ENCODE peak calls at places on chromosomes 5 and 9, in four cellular contexts. O is Peyer's patch, Q is psoas muscle, W is IMR-90. T is an unnamed sample.

GRCh38 chr5:169095410-169095772 is 205.5 kb downstream of the SLIT3 start:
- DNase-seq in O (no peak), Q (no peak), W (no peak), T (no peak)

GRCh38 chr5:96709152-96709821 is 47.1 kb downstream of the CAST start:
- DNase-seq in O (no peak), Q (no peak), W (peak; percentile 90), T (no peak)

GRCh38 chr9:97706246-97706645 is 9.1 kb upstream of the XPA start:
- DNase-seq in O (no peak), Q (no peak), W (peak; percentile 31), T (no peak)

GRCh38 chr5:112848116-112848811 is 12.8 kb upstream of the SRP19 start:
- DNase-seq in O (no peak), Q (no peak), W (peak; percentile 78), T (peak; percentile 32)

GRCh38 chr5:131795879-131796792 is 681 bp downstream of the FNIP1 start:
- DNase-seq in O (peak; percentile 82), Q (peak; percentile 95), W (peak; percentile 51), T (no peak)

GRCh38 chr9:15725953-15726352 is 173.1 kb downstream of the CCDC171 start:
- DNase-seq in O (no peak), W (no peak), Q (no peak), T (no peak)

GRCh38 chr5:61200582-61201155 is 38.4 kb upstream of the SMIM15 start:
- DNase-seq in Q (no peak), O (no peak), W (peak; percentile 26), T (no peak)

GRCh38 chr9:2017459-2018161 is 2.5 kb downstream of the SMARCA2 start:
- DNase-seq in Q (peak; percentile 89), O (peak; percentile 95), W (peak; percentile 80), T (peak; percentile 37)

GRCh38 chr5:173451031-173451430 is 122.8 kb upstream of the STC2 start:
- DNase-seq in Q (no peak), W (peak; percentile 28), O (no peak), T (no peak)

GRCh38 chr5:171580506-171581265 is 161.2 kb downstream of the FGF18 start:
- DNase-seq in Q (no peak), O (no peak), W (peak; percentile 52), T (no peak)

GRCh38 chr9:22052376-22052945 is 43.4 kb upstream of the CDKN2B start:
- DNase-seq in O (no peak), W (peak; percentile 99), Q (no peak), T (peak; percentile 91)

GRCh38 chr5:127206320-127207113 is 84.1 kb upstream of the MEGF10 start:
- DNase-seq in O (no peak), Q (no peak), W (peak; percentile 77), T (peak; percentile 20)

GRCh38 chr5:124528838-124529237 is 217.6 kb downstream of the ZNF608 start:
- DNase-seq in O (no peak), W (peak; percentile 25), Q (no peak), T (no peak)

GRCh38 chr5:57824047-57824446 is 341.4 kb upstream of the ACTBL2 start:
- DNase-seq in W (peak; percentile 91), Q (no peak), O (no peak), T (peak; percentile 44)

GRCh38 chr5:91266184-91266705 is 116.9 kb downstream of the ARRDC3 start:
- DNase-seq in W (peak; percentile 73), Q (no peak), O (no peak), T (no peak)

GRCh38 chr5:147017621-147018020 is 139.1 kb upstream of the PPP2R2B start:
- DNase-seq in O (no peak), Q (no peak), W (no peak), T (no peak)

GRCh38 chr5:9112520-9113291 is 433.2 kb downstream of the SEMA5A start:
- DNase-seq in W (peak; percentile 62), O (no peak), Q (no peak), T (no peak)

GRCh38 chr5:38783011-38783551 is 62.7 kb upstream of the OSMR start:
- DNase-seq in O (no peak), Q (no peak), W (peak; percentile 95), T (peak; percentile 83)

GRCh38 chr5:59042683-59043082 is 459.8 kb downstream of the RAB3C start:
- DNase-seq in Q (peak; percentile 88), W (no peak), O (peak; percentile 51), T (no peak)

GRCh38 chr9:14423816-14424261 is 109.9 kb upstream of the NFIB start:
- DNase-seq in Q (no peak), W (peak; percentile 77), O (no peak), T (peak; percentile 38)

GRCh38 chr5:104540448-104540847 is 977.9 kb upstream of the NUDT12 start:
- DNase-seq in O (no peak), W (peak; percentile 58), Q (no peak), T (peak; percentile 20)

GRCh38 chr9:83062653-83063527 is at the start of gene RASEF:
- DNase-seq in Q (peak; percentile 39), W (no peak), O (peak; percentile 77), T (no peak)

GRCh38 chr5:2896371-2897275 is 145.1 kb upstream of the IRX2 start:
- DNase-seq in W (no peak), Q (no peak), O (no peak), T (no peak)

GRCh38 chr5:36728697-36729543 is 122.5 kb downstream of the SLC1A3 start:
- DNase-seq in Q (no peak), O (no peak), W (peak; percentile 73), T (peak; percentile 41)

GRCh38 chr9:118962426-118962825 is 406.8 kb downstream of the BRINP1 start:
- DNase-seq in O (no peak), W (no peak), Q (no peak), T (no peak)

GRCh38 chr5:153099328-153099727 is 391.1 kb upstream of the GRIA1 start:
- DNase-seq in O (no peak), W (no peak), Q (no peak), T (no peak)
- H3K9me3 ChIP-seq in O (no peaks in the 10 kb centered on the region), W (peaks cover 8% of the 10 kb centered on the region), Q (no peaks in the 10 kb centered on the region), T (peaks cover 4% of the 10 kb centered on the region)

GRCh38 chr5:141084487-141084989 is 9.9 kb upstream of the PCDHB2 start:
- DNase-seq in Q (no peak), O (no peak), W (peak; percentile 9), T (no peak)
- H3K4me3 ChIP-seq in Q (peak overlapping the region; percentile 62), O (peak overlapping the region; percentile 9), W (peak overlapping the region; percentile 48), T (no peak overlapping the region)

DNA sequence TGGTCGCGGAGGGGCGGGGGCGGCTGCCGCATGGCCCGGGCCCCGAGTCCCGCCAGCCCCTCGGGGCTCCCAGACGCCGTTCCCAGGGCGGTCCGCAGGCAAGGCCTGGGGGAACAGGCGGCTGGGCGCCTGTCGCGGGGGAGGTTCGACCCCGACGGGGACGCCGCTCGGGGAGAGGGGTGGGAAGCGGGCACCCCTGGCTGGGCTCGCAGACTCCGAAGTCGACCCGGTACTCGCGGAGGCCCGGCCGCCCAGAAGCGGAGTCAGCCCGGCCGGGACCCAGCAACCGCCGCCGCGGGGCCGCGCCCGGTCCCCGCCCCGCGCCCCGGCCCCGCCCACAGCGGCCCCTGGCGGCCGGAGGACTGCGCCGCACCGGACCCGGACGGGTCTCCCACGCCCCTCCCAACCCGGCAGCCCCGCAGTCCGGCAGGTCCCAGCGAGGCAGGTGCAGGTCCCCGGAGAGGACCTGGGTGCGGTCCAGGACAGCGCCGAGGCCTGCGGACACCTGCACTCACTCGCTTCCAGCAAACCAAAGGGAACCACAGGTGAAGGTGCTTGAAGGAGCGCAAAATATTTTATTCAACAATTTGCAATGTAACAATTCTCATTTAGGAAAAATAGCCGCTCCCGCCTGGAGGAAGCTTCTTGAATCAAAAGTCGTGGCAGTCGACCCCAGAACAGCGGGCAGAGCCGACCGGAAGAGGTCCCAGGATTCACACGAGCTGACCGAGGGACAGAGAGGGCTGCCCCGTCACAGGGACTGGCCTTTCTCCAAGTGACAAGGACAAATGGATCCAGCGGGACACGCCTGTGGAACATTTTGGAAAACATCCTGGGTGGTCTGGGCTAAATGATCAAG is at the start of gene INPP5E:
- DNase-seq in Q (peak; percentile 87), O (peak; percentile 86), W (peak; percentile 56), T (no peak)
- TF ChIP-seq CTCF in Q (peak; percentile 90), O (peak; percentile 63), W (peak; percentile 67), T (peak; percentile 54)

DNA sequence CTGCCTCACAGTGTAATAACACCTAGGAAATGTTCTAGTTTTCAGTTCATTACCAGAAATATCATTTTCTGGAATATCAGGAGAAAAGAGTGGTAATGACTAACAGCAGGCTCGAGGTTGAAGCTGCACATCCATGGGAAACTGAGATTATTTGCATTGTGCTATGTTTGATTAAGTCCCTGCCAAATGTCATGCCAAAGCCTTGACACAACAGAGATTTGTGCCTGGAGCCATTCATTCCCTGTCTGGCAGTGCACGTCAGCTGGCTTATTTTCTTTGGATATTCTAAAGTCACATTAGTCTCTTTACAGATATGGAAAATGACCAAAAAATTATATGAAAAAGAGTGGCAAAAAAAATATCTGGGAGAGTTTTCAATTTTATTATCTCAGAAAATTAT is 848.0 kb downstream of the PTPRD start:
- DNase-seq in W (no peak), O (no peak), Q (no peak), T (no peak)
- H3K9me3 ChIP-seq in W (peaks cover 2% of the 10 kb centered on the region), O (no peaks in the 10 kb centered on the region), Q (no peaks in the 10 kb centered on the region), T (no peaks in the 10 kb centered on the region)

GRCh38 chr9:136511144-136511669 is 28.4 kb upstream of the SEC16A start:
- DNase-seq in O (no peak), Q (no peak), W (no peak), T (no peak)
- H3K4me3 ChIP-seq in O (no peak overlapping the region), Q (no peak overlapping the region), W (no peak overlapping the region), T (no peak overlapping the region)

DNA sequence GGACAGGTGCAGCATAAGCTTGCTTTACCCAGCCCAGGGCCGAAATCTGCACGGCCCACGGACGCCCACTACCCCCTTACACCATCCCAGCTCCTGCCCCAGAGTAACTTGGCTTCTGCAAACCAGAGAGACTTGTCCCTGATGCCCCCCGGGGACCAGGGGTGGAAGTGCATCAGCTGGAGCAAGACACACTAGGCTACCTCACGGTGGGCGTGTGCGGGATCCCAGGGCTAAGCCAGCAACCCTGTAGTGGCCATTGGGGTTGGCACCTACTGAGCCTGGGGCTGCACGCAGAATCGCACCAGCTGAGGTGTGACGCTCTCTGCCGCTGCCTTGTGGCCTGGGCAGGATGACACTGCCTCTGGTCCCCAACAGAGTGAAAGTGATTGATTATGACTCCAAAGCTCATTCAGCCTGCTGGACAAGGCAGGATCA is 6.1 kb upstream of the ZNF79 start:
- DNase-seq in Q (peak; percentile 58), W (no peak), O (no peak), T (no peak)
- TF ChIP-seq CTCF in Q (peak; percentile 26), W (peak; percentile 10), O (peak; percentile 13), T (no peak)

GRCh38 chr5:141306630-141307029 is 2.8 kb upstream of the SLC25A2 start:
- DNase-seq in W (no peak), O (no peak), Q (no peak), T (no peak)
- H3K9me3 ChIP-seq in W (peaks cover 47% of the 10 kb centered on the region), O (no peaks in the 10 kb centered on the region), Q (peaks cover 47% of the 10 kb centered on the region), T (peaks cover 43% of the 10 kb centered on the region)

GRCh38 chr9:129289131-129289731 is 111.2 kb upstream of the IER5L start:
- DNase-seq in O (peak; percentile 35), W (no peak), Q (peak; percentile 23), T (no peak)
- H3K4me3 ChIP-seq in O (no peak overlapping the region), W (no peak overlapping the region), Q (no peak overlapping the region), T (no peak overlapping the region)

DNA sequence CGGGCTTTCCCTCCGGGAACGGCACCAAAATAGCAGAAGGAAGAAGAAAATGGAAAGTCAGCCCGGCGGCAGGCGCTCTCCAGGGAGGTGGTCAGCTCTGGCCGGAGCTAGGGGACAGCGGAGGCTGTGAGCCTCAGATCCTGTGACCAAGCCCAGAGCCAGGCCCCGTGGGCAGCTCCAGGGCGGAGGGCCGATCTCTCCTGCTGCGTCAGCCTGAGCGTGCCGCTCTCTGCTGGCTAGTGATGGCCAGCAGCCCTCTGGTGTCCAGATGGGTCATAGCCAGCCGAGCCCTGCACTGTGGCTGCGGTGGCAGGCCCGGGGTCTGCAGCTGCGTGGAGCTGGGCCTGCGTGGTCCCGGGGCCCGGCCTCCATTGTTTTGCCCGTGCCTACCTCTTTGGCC is 16.9 kb upstream of the NRARP start:
- DNase-seq in W (peak; percentile 5), O (no peak), Q (peak; percentile 77), T (no peak)
- TF ChIP-seq CTCF in W (peak; percentile 19), O (no peak), Q (peak; percentile 45), T (no peak)

GRCh38 chr9:124217839-124218437 is 39.8 kb upstream of the NEK6 start:
- DNase-seq in W (no peak), Q (peak; percentile 45), O (peak; percentile 55), T (no peak)
- H3K9me3 ChIP-seq in W (no peaks in the 10 kb centered on the region), Q (no peaks in the 10 kb centered on the region), O (no peaks in the 10 kb centered on the region), T (no peaks in the 10 kb centered on the region)

T was measured in AG04450.